ENCODE peak calls at places on chromosomes 12 and 14, in nine cellular contexts. L is HT-29, W is Right ventricle myocardium inferior, F is left colon, K is GDM1, C is NCI-H82, M is RCC 7860, T is KBM-7, A is HEK293T. P is an unnamed sample.

GRCh38 chr14:74614508-74615495 is 2.8 kb upstream of the LTBP2 start:
- DNase-seq in L (no peak), W (no peak), F (no peak), K (no peak), C (no peak), M (peak), T (no peak), A (no peak), P (no peak)

GRCh38 chr14:26522985-26523384 is 74.8 kb downstream of the NOVA1 start:
- DNase-seq in L (no peak), W (no peak), F (no peak), K (no peak), C (no peak), M (no peak), T (no peak), A (no peak), P (no peak)

GRCh38 chr14:100325231-100325632 is 2.1 kb downstream of the SLC25A47 start:
- DNase-seq in L (no peak), W (no peak), F (no peak), K (no peak), C (no peak), M (no peak), T (no peak), A (no peak), P (no peak)

GRCh38 chr14:34199585-34199984 is 248.7 kb upstream of the EGLN3 start:
- DNase-seq in L (no peak), W (no peak), F (no peak), K (no peak), C (no peak), M (no peak), T (no peak), A (no peak), P (no peak)

GRCh38 chr14:34222867-34223266 is 239.2 kb downstream of the SPTSSA start:
- DNase-seq in L (no peak), W (no peak), F (no peak), K (no peak), C (no peak), M (no peak), T (no peak), A (no peak), P (no peak)

GRCh38 chr12:12819752-12820311 is 6.7 kb downstream of the DDX47 start:
- DNase-seq in L (peak), W (no peak), F (no peak), K (no peak), C (no peak), M (peak), T (no peak), A (no peak), P (no peak)

GRCh38 chr12:68878283-68878682 is 54.7 kb downstream of the CPM start:
- DNase-seq in L (no peak), W (no peak), F (no peak), K (no peak), C (no peak), M (no peak), T (no peak), A (no peak), P (no peak)

GRCh38 chr12:124391340-124392261 is 96.7 kb downstream of the RFLNA start:
- DNase-seq in L (peak), W (peak), F (peak), K (peak), C (no peak), M (peak), T (peak), A (no peak), P (peak)

GRCh38 chr14:53784688-53785087 is 171.9 kb downstream of the BMP4 start:
- DNase-seq in L (no peak), W (no peak), F (no peak), K (no peak), C (no peak), M (no peak), T (no peak), A (no peak), P (no peak)

GRCh38 chr14:102878174-102878969 is 44.1 kb upstream of the AMN start:
- DNase-seq in L (no peak), W (no peak), F (no peak), K (no peak), C (no peak), M (no peak), T (no peak), A (no peak), P (no peak)

GRCh38 chr12:122834229-122834920 is 882 bp upstream of the HIP1R start:
- DNase-seq in L (peak), W (no peak), F (peak), K (no peak), C (peak), M (peak), T (peak), A (peak), P (peak)

GRCh38 chr12:131370791-131371579 is 339.9 kb upstream of the SFSWAP start:
- DNase-seq in L (no peak), W (no peak), F (no peak), K (no peak), C (no peak), M (no peak), T (no peak), A (no peak), P (no peak)